ENCODE peak calls at places on chromosomes 5 and 9, in six cellular contexts. G is HCT116, T is GM23338, I is HepG2, J is K562, Y is Panc1. E is an unnamed sample.

GRCh38 chr9:83062011-83062652 is 810 bp downstream of the RASEF start:
- ATAC-seq in J (no peak), T (peak), G (no peak), Y (peak), I (no peak), E (no peak)

GRCh38 chr9:120936011-120936763 is 9.6 kb upstream of the TRAF1 start:
- ATAC-seq in Y (peak), T (peak), J (peak), I (peak), G (peak), E (peak)

GRCh38 chr5:10866913-10867312 is 105.9 kb upstream of the DAP start:
- ATAC-seq in Y (no peak), I (no peak), G (no peak), T (peak), J (peak), E (no peak)

GRCh38 chr5:10485142-10485795 is 43.6 kb downstream of the ROPN1L start:
- ATAC-seq in I (no peak), G (peak), J (peak), Y (no peak), T (peak), E (peak)

GRCh38 chr9:91415290-91415689 is 8.3 kb downstream of the NFIL3 start:
- ATAC-seq in T (no peak), Y (no peak), G (no peak), I (no peak), J (no peak), E (no peak)

GRCh38 chr9:134365791-134366222 is 39.6 kb downstream of the RXRA start:
- ATAC-seq in G (peak), T (peak), J (peak), Y (peak), I (no peak), E (peak)

GRCh38 chr5:152187668-152188067 is 217.4 kb downstream of the NMUR2 start:
- ATAC-seq in I (no peak), T (no peak), Y (no peak), J (no peak), G (no peak), E (no peak)

GRCh38 chr9:72383978-72384709 is 19.1 kb upstream of the ZFAND5 start:
- ATAC-seq in I (no peak), G (no peak), T (no peak), Y (peak), J (no peak), E (no peak)

GRCh38 chr9:86246752-86247161 is 12.7 kb downstream of the C9orf153 start:
- ATAC-seq in J (peak), G (peak), T (peak), I (peak), Y (no peak), E (no peak)

GRCh38 chr9:113578279-113578865 is 114.8 kb downstream of the RGS3 start:
- ATAC-seq in Y (peak), G (peak), T (no peak), I (no peak), J (peak), E (no peak)

GRCh38 chr9:136054146-136054545 is 40.9 kb downstream of the NACC2 start:
- ATAC-seq in J (no peak), G (no peak), Y (no peak), I (no peak), T (no peak), E (no peak)

GRCh38 chr9:136057236-136058151 is 37.6 kb downstream of the NACC2 start:
- ATAC-seq in Y (no peak), T (peak), I (no peak), G (no peak), J (no peak), E (no peak)

GRCh38 chr9:136054798-136055714 is 40.0 kb downstream of the NACC2 start:
- ATAC-seq in G (no peak), Y (no peak), I (no peak), J (no peak), T (no peak), E (no peak)

GRCh38 chr9:136056546-136057235 is 38.4 kb downstream of the NACC2 start:
- ATAC-seq in G (no peak), T (no peak), Y (no peak), I (no peak), J (no peak), E (no peak)

GRCh38 chr9:136055715-136056545 is 39.2 kb downstream of the NACC2 start:
- ATAC-seq in I (no peak), Y (no peak), T (no peak), G (no peak), J (no peak), E (no peak)
- TF ChIP-seq POLR2AphosphoS5 in I (no peak), Y (no peak), T (no peak), G (no peak), J (no peak), E (no peak)

GRCh38 chr5:172839669-172840068 is 5.6 kb downstream of the ERGIC1 start:
- ATAC-seq in G (no peak), Y (no peak), J (no peak), T (no peak), I (no peak), E (peak)

GRCh38 chr5:172840778-172841154 is 6.7 kb downstream of the ERGIC1 start:
- ATAC-seq in J (no peak), Y (no peak), G (no peak), I (no peak), T (no peak), E (no peak)

GRCh38 chr5:172841258-172841657 is 7.2 kb downstream of the ERGIC1 start:
- ATAC-seq in T (no peak), I (no peak), G (no peak), J (no peak), Y (no peak), E (no peak)

GRCh38 chr5:172838151-172838875 is 4.3 kb downstream of the ERGIC1 start:
- ATAC-seq in J (no peak), T (no peak), Y (no peak), I (no peak), G (no peak), E (no peak)

GRCh38 chr5:172840077-172840777 is 6.2 kb downstream of the ERGIC1 start:
- ATAC-seq in T (no peak), J (no peak), G (no peak), I (peak), Y (no peak), E (peak)
- TF ChIP-seq POLR2AphosphoS5 in T (no peak), J (no peak), G (no peak), I (no peak), Y (no peak), E (peak)

GRCh38 chr9:135700525-135700924 is 1.2 kb upstream of the SOHLH1 start:
- ATAC-seq in Y (no peak), G (no peak), T (no peak), J (no peak), I (no peak), E (no peak)
- TF ChIP-seq POLR2AphosphoS5 in Y (no peak), G (no peak), T (no peak), J (no peak), I (no peak), E (no peak)

GRCh38 chr5:88923623-88924619 is 40.9 kb upstream of the MEF2C start:
- ATAC-seq in G (no peak), Y (no peak), T (no peak), J (peak), I (no peak), E (no peak)
- TF ChIP-seq POLR2AphosphoS5 in G (no peak), Y (no peak), T (no peak), J (peak), I (no peak), E (no peak)

GRCh38 chr9:129110740-129111142 is at the start of gene CRAT:
- ATAC-seq in Y (peak), T (peak), J (peak), G (peak), I (peak), E (peak)
- TF ChIP-seq POLR2AphosphoS5 in Y (peak), T (peak), J (peak), G (peak), I (peak), E (peak)

DNA sequence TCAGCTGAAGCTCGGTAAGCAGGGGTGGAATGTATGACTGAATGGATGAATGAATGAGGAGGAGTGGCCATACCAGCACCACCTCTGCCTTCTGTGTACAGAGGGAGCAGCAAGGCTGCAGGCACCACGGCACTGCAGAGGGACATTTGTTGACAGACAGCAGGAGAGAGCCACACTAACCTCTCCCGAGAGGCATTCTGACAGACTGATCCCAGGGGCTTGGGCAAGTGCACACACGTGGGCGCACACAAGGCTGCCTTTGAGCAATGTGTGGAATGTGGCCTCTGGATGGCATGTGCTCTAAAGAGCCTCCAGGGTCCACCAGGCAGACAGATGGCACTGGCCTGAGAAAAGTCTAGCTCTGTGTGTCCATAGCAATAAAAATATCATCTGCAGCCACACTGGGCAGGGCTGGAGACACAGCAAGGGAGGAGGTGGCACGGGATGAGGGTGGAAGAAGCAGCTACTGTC is 111.8 kb downstream of the ACTL7B start:
- ATAC-seq in T (peak), Y (no peak), I (peak), J (no peak), G (peak), E (no peak)
- TF ChIP-seq POLR2AphosphoS5 in T (no peak), Y (no peak), I (no peak), J (no peak), G (no peak), E (no peak)

GRCh38 chr5:139854953-139855352 is 59.3 kb downstream of the PSD2 start:
- ATAC-seq in Y (no peak), T (no peak), I (no peak), J (no peak), G (no peak), E (no peak)

GRCh38 chr5:139859013-139859412 is 63.4 kb downstream of the PSD2 start:
- ATAC-seq in J (no peak), I (no peak), T (no peak), Y (no peak), G (no peak), E (no peak)

GRCh38 chr5:139855946-139856540 is 60.4 kb downstream of the PSD2 start:
- ATAC-seq in Y (no peak), J (no peak), G (no peak), T (no peak), I (no peak), E (no peak)

GRCh38 chr5:139855451-139855850 is 59.8 kb downstream of the PSD2 start:
- ATAC-seq in T (no peak), Y (no peak), J (no peak), G (no peak), I (no peak), E (no peak)

DNA sequence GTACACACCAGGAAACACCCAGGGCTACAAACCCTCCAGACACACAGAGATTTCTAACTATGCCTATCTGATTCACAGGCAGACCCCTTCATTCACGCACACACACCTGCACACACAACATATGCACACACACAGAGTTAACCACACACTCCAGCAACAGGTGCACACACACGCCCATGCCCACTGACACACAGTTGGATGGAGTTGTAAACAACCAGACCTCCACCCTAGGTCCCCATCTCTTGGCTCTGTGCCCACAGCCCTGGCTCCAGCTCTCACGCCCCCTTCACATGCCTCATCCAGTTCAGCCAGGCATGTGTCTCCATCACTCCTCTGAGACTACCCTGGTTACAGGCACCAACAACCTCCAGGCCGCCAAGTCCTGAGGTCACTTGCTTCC is 61.1 kb downstream of the PSD2 start:
- ATAC-seq in T (no peak), J (no peak), I (no peak), G (no peak), Y (no peak), E (no peak)
- TF ChIP-seq POLR2AphosphoS5 in T (no peak), J (no peak), I (no peak), G (no peak), Y (no peak), E (no peak)

GRCh38 chr5:168865973-168866372 is 286.8 kb upstream of the PANK3 start:
- ATAC-seq in J (no peak), I (no peak), T (peak), Y (no peak), G (no peak), E (no peak)
- TF ChIP-seq POLR2AphosphoS5 in J (no peak), I (no peak), T (no peak), Y (no peak), G (no peak), E (no peak)